ENCODE peak calls at places on chromosomes 3 and 15, in seven cellular contexts. One of them, this sample, is unnamed.
A peak's percentile ranks its signal among the peaks of the same experiment; 100 is the strongest.

GRCh38 chr15:62606376-62607164 is 436.0 kb upstream of the TPM1 start:
- DNase-seq in NCI-H1105: no peak
- DNase-seq in skeletal muscle cell: peak; percentile 98
- DNase-seq in stomach: no peak
- DNase-seq in activated CD4-positive, alpha-beta T cell treated with anti-CD3 and anti-CD28 coated beads, Interleukin-2, amount 50 U/mL, for 24 hours: no peak
- DNase-seq in body of pancreas: peak; percentile 35
- DNase-seq in heart right ventricle: no peak
- DNase-seq in this sample: no peak

GRCh38 chr3:50154476-50154839 is 666 bp upstream of the SEMA3F start:
- DNase-seq in NCI-H1105: no peak
- DNase-seq in heart right ventricle: no peak
- DNase-seq in stomach: no peak
- DNase-seq in activated CD4-positive, alpha-beta T cell treated with anti-CD3 and anti-CD28 coated beads, Interleukin-2, amount 50 U/mL, for 24 hours: peak; percentile 36
- DNase-seq in body of pancreas: no peak
- DNase-seq in skeletal muscle cell: no peak
- DNase-seq in this sample: no peak

GRCh38 chr3:185200639-185201038 is 47.8 kb upstream of the C3orf70 start:
- DNase-seq in NCI-H1105: no peak
- DNase-seq in activated CD4-positive, alpha-beta T cell treated with anti-CD3 and anti-CD28 coated beads, Interleukin-2, amount 50 U/mL, for 24 hours: no peak
- DNase-seq in stomach: no peak
- DNase-seq in body of pancreas: no peak
- DNase-seq in heart right ventricle: no peak
- DNase-seq in skeletal muscle cell: peak; percentile 66
- DNase-seq in this sample: no peak

GRCh38 chr15:69515508-69516290 is 63.1 kb downstream of the RPLP1 start:
- DNase-seq in activated CD4-positive, alpha-beta T cell treated with anti-CD3 and anti-CD28 coated beads, Interleukin-2, amount 50 U/mL, for 24 hours: no peak
- DNase-seq in body of pancreas: no peak
- DNase-seq in skeletal muscle cell: no peak
- DNase-seq in NCI-H1105: no peak
- DNase-seq in stomach: no peak
- DNase-seq in heart right ventricle: no peak
- DNase-seq in this sample: no peak

GRCh38 chr15:71237456-71238188 is 122.4 kb downstream of the THSD4 start:
- DNase-seq in stomach: peak; percentile 65
- DNase-seq in NCI-H1105: peak; percentile 79
- DNase-seq in body of pancreas: peak; percentile 46
- DNase-seq in activated CD4-positive, alpha-beta T cell treated with anti-CD3 and anti-CD28 coated beads, Interleukin-2, amount 50 U/mL, for 24 hours: no peak
- DNase-seq in heart right ventricle: peak; percentile 66
- DNase-seq in skeletal muscle cell: peak; percentile 95
- DNase-seq in this sample: no peak

GRCh38 chr3:118380576-118380975 is 654.1 kb downstream of the IGSF11 start:
- DNase-seq in stomach: no peak
- DNase-seq in activated CD4-positive, alpha-beta T cell treated with anti-CD3 and anti-CD28 coated beads, Interleukin-2, amount 50 U/mL, for 24 hours: no peak
- DNase-seq in skeletal muscle cell: no peak
- DNase-seq in NCI-H1105: peak; percentile 15
- DNase-seq in heart right ventricle: no peak
- DNase-seq in body of pancreas: no peak
- DNase-seq in this sample: no peak

GRCh38 chr3:129398803-129399144 is 29.7 kb downstream of the EFCAB12 start:
- DNase-seq in heart right ventricle: no peak
- DNase-seq in stomach: peak; percentile 26
- DNase-seq in body of pancreas: peak; percentile 9
- DNase-seq in activated CD4-positive, alpha-beta T cell treated with anti-CD3 and anti-CD28 coated beads, Interleukin-2, amount 50 U/mL, for 24 hours: no peak
- DNase-seq in NCI-H1105: no peak
- DNase-seq in skeletal muscle cell: no peak
- DNase-seq in this sample: no peak

GRCh38 chr3:65343031-65343430 is 655.2 kb upstream of the ADAMTS9 start:
- DNase-seq in activated CD4-positive, alpha-beta T cell treated with anti-CD3 and anti-CD28 coated beads, Interleukin-2, amount 50 U/mL, for 24 hours: no peak
- DNase-seq in body of pancreas: no peak
- DNase-seq in skeletal muscle cell: no peak
- DNase-seq in NCI-H1105: no peak
- DNase-seq in heart right ventricle: no peak
- DNase-seq in stomach: no peak
- DNase-seq in this sample: no peak

GRCh38 chr3:172918568-172919296 is 168.2 kb downstream of the ECT2 start:
- DNase-seq in NCI-H1105: no peak
- DNase-seq in activated CD4-positive, alpha-beta T cell treated with anti-CD3 and anti-CD28 coated beads, Interleukin-2, amount 50 U/mL, for 24 hours: no peak
- DNase-seq in heart right ventricle: no peak
- DNase-seq in skeletal muscle cell: no peak
- DNase-seq in stomach: no peak
- DNase-seq in body of pancreas: no peak
- DNase-seq in this sample: no peak

This sample was measured in lung.